ENCODE peak calls at places on chromosomes 7 and 10, in five cellular contexts. E is SK-N-SH, D is HepG2, A is A549, W is HCT116. V is an unnamed sample.

GRCh38 chr7:140209866-140210609 is 33.3 kb upstream of the KDM7A start:
- DNase-seq in A (no peak), W (no peak), D (no peak), E (no peak), V (peak)

GRCh38 chr10:101140084-101140949 is 9.2 kb downstream of the TLX1 start:
- DNase-seq in E (peak), W (no peak), D (no peak), A (no peak), V (no peak)

GRCh38 chr7:67423058-67423457 is 426.4 kb downstream of the TYW1 start:
- DNase-seq in W (no peak), D (no peak), A (no peak), E (peak), V (no peak)

GRCh38 chr10:87547734-87548311 is 43.1 kb downstream of the MINPP1 start:
- DNase-seq in D (no peak), W (no peak), E (no peak), A (no peak), V (no peak)

GRCh38 chr7:1457949-1458675 is 1.2 kb downstream of the MICALL2 start:
- DNase-seq in D (peak), A (no peak), W (no peak), E (no peak), V (peak)

GRCh38 chr7:144834516-144835165 is 1.2 kb downstream of the TPK1 start:
- DNase-seq in D (no peak), A (peak), E (peak), W (no peak), V (peak)

GRCh38 chr10:112951349-112952281 is 1.6 kb downstream of the TCF7L2 start:
- DNase-seq in W (peak), A (peak), D (peak), E (peak), V (peak)

GRCh38 chr7:146119016-146119415 is 2.4 kb downstream of the CNTNAP2 start:
- DNase-seq in E (peak), A (no peak), D (no peak), W (no peak), V (no peak)

GRCh38 chr7:55437375-55437774 is 72.2 kb downstream of the LANCL2 start:
- DNase-seq in E (no peak), W (no peak), D (no peak), A (no peak), V (no peak)

GRCh38 chr7:3436112-3436511 is 135.1 kb downstream of the SDK1 start:
- DNase-seq in A (no peak), W (no peak), D (no peak), E (no peak), V (no peak)

DNA sequence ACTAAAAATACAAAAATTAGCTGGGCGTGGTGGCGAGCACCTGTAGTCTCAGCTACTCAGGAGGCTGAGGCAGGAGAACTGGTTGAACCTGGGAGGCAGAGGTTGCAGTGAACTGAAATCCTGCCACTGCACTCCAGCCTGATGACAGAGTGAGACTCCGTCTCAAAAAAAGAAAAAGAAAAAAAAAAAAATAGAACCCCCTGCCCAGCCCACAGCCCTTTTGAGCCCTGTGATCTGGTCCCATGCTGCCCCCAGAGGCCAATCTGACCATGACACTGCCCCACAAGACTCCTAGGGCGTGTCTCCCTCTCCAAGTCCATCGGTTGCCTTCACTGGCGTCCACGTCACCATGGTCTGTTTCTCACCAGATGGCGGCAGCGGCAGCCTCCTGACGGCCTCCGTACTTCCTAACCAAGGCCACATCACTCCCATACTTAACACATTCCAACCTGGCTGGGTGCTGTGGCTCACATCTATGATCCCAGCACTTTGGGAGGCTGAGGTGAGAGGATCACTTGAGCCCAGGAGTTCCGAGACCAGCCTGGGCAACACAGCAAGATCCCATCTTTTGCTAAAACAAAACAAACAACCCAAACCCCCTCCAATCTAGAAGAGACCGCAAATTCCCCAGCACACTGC is 18.0 kb downstream of the STX1A start:
- DNase-seq in D (peak), W (peak), A (peak), E (peak), V (peak)
- TF ChIP-seq REST in D (no peak), W (no peak), A (no peak), E (no peak), V (no peak)

GRCh38 chr10:19987931-19988330 is 171.7 kb downstream of the PLXDC2 start:
- DNase-seq in E (no peak), W (no peak), A (no peak), D (no peak), V (no peak)

GRCh38 chr10:19983880-19984279 is 167.6 kb downstream of the PLXDC2 start:
- DNase-seq in W (no peak), E (no peak), D (no peak), A (no peak), V (no peak)

DNA sequence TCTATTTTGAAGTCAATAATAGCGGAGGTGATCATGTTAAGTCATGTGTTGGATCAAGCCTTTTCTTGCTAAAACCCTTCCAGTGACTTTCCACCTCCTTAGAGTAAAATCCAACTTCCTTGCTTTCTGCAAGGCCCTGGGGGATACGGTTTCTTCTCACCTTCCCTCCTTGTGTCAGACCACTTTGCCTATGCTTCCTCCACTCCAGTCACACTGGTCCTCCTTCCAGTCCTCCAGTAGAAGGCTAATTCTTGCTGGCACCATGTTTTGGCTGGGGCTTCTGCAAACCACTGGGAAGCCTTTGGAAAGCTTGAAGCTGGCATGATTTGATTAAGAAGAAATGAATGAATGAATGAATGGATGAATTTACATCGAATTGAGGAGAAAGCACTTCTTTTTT is 169.5 kb downstream of the PLXDC2 start:
- DNase-seq in D (no peak), A (no peak), E (no peak), W (no peak), V (no peak)
- H3K27ac ChIP-seq in D (no peak), A (no peak), E (no peak), W (no peak), V (no peak)

GRCh38 chr7:27167916-27168264 is 2.6 kb upstream of the HOXA9 start:
- DNase-seq in W (no peak), E (no peak), D (no peak), A (no peak), V (no peak)

GRCh38 chr7:27165089-27165654 is at the start of gene HOXA9:
- DNase-seq in W (peak), E (no peak), A (no peak), D (no peak), V (peak)

GRCh38 chr7:27165655-27166474 is 528 bp upstream of the HOXA9 start:
- DNase-seq in W (no peak), A (no peak), E (no peak), D (no peak), V (no peak)

GRCh38 chr7:27167170-27167505 is 1.8 kb upstream of the HOXA9 start:
- DNase-seq in A (no peak), W (no peak), D (no peak), E (peak), V (no peak)

GRCh38 chr7:27166475-27167169 is 1.3 kb upstream of the HOXA9 start:
- DNase-seq in D (no peak), E (no peak), A (no peak), W (no peak), V (no peak)
- TF ChIP-seq REST in D (no peak), E (no peak), A (no peak), W (no peak), V (no peak)

GRCh38 chr7:121300685-121301084 is 28.1 kb upstream of the WNT16 start:
- DNase-seq in E (no peak), A (no peak), D (no peak), W (no peak), V (no peak)

GRCh38 chr7:121301441-121302213 is 27.2 kb upstream of the WNT16 start:
- DNase-seq in A (no peak), E (no peak), D (no peak), W (no peak), V (no peak)

GRCh38 chr7:121304259-121304658 is 24.5 kb upstream of the WNT16 start:
- DNase-seq in A (no peak), D (no peak), E (peak), W (no peak), V (no peak)

GRCh38 chr7:121303422-121304171 is 25.2 kb upstream of the WNT16 start:
- DNase-seq in D (no peak), E (no peak), A (no peak), W (no peak), V (no peak)

DNA sequence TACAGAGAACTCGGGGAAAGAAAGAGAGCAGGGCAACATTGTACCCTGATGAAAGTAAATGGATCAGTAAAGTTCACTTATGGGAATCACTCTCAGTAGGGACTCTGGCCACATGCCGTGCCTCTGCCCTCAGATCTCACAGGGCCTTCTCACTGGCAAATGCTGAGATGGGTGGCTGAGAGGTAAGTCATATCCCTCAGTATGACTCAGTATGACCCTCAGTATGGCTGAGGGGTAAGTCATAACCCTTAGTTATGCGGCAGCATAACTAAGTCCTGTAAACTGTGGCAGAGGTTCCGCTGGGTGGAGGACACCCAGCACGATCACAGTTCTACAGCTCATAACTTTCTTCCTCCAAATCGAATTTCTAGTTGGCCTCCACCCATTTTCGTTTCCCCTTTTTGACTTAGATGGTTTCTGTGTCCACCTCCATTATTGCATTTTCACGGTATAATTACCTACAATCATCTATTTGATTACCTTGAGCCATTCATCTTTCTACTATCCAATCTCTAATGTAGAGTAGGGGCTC is 26.5 kb upstream of the WNT16 start:
- DNase-seq in W (peak), A (no peak), E (no peak), D (no peak), V (no peak)
- H3K27ac ChIP-seq in W (peak), A (no peak), E (no peak), D (no peak), V (no peak)

GRCh38 chr10:21534611-21535493 is 820 bp downstream of the MLLT10 start:
- DNase-seq in W (no peak), A (peak), E (peak), D (peak), V (peak)
- TF ChIP-seq REST in W (no peak), A (no peak), E (no peak), D (no peak), V (no peak)

V was measured in HL-60.